ENCODE peak calls at places on chromosome 17, in seven cellular contexts. One of them, this sample, is unnamed. For H3K36me3, the result is how much of the 10 kb centered on the place peaks cover.

GRCh38 chr17:67044940-67045339 is 586 bp downstream of the CACNG1 start:
- DNase-seq in stomach: no peak
- DNase-seq in K562: no peak
- DNase-seq in GM23338: no peak
- DNase-seq in esophagus muscularis mucosa: no peak
- DNase-seq in endothelial cell of umbilical vein: no peak
- DNase-seq in HepG2: no peak
- DNase-seq in this sample: no peak

GRCh38 chr17:50949128-50950001 is 83.2 kb upstream of the TOB1 start:
- DNase-seq in stomach: no peak
- DNase-seq in K562: no peak
- DNase-seq in GM23338: no peak
- DNase-seq in esophagus muscularis mucosa: no peak
- DNase-seq in endothelial cell of umbilical vein: no peak
- DNase-seq in HepG2: no peak
- DNase-seq in this sample: no peak

GRCh38 chr17:6894206-6894528 is 62.6 kb upstream of the TEKT1 start:
- DNase-seq in stomach: no peak
- DNase-seq in K562: no peak
- DNase-seq in GM23338: peak
- DNase-seq in esophagus muscularis mucosa: no peak
- DNase-seq in endothelial cell of umbilical vein: peak
- DNase-seq in HepG2: no peak
- DNase-seq in this sample: no peak

GRCh38 chr17:49031965-49032928 is 35.1 kb downstream of the IGF2BP1 start:
- DNase-seq in stomach: peak
- DNase-seq in K562: peak
- DNase-seq in GM23338: peak
- DNase-seq in esophagus muscularis mucosa: no peak
- DNase-seq in endothelial cell of umbilical vein: peak
- DNase-seq in HepG2: peak
- DNase-seq in this sample: peak

GRCh38 chr17:18961634-18962493 is 9.9 kb downstream of the SLC5A10 start:
- DNase-seq in stomach: no peak
- DNase-seq in K562: no peak
- DNase-seq in GM23338: no peak
- DNase-seq in esophagus muscularis mucosa: no peak
- DNase-seq in endothelial cell of umbilical vein: no peak
- DNase-seq in HepG2: no peak
- DNase-seq in this sample: no peak

GRCh38 chr17:61158372-61158771 is 241.3 kb upstream of the TBX2 start:
- DNase-seq in stomach: no peak
- DNase-seq in K562: no peak
- DNase-seq in GM23338: no peak
- DNase-seq in esophagus muscularis mucosa: no peak
- DNase-seq in endothelial cell of umbilical vein: no peak
- DNase-seq in HepG2: no peak
- DNase-seq in this sample: no peak

GRCh38 chr17:66533572-66533971 is 231.2 kb downstream of the PRKCA start:
- DNase-seq in stomach: no peak
- DNase-seq in K562: no peak
- DNase-seq in GM23338: peak
- DNase-seq in esophagus muscularis mucosa: no peak
- DNase-seq in endothelial cell of umbilical vein: no peak
- DNase-seq in HepG2: no peak
- DNase-seq in this sample: peak

GRCh38 chr17:43599046-43599395 is 52.9 kb upstream of the ETV4 start:
- DNase-seq in stomach: no peak
- DNase-seq in K562: no peak
- DNase-seq in GM23338: no peak
- DNase-seq in esophagus muscularis mucosa: no peak
- DNase-seq in endothelial cell of umbilical vein: no peak
- DNase-seq in HepG2: no peak
- DNase-seq in this sample: no peak

GRCh38 chr17:72434991-72435618 is 314.3 kb downstream of the SOX9 start:
- DNase-seq in stomach: no peak
- DNase-seq in K562: no peak
- DNase-seq in GM23338: no peak
- DNase-seq in esophagus muscularis mucosa: no peak
- DNase-seq in endothelial cell of umbilical vein: no peak
- DNase-seq in HepG2: no peak
- DNase-seq in this sample: peak

GRCh38 chr17:48322060-48322459 is 108.0 kb downstream of the SKAP1 start:
- DNase-seq in stomach: no peak
- DNase-seq in K562: no peak
- DNase-seq in GM23338: no peak
- DNase-seq in esophagus muscularis mucosa: no peak
- DNase-seq in endothelial cell of umbilical vein: no peak
- DNase-seq in HepG2: no peak
- DNase-seq in this sample: no peak

GRCh38 chr17:21539146-21539545 is 153.2 kb upstream of the KCNJ18 start:
- DNase-seq in stomach: no peak
- DNase-seq in K562: no peak
- DNase-seq in GM23338: no peak
- DNase-seq in esophagus muscularis mucosa: no peak
- DNase-seq in endothelial cell of umbilical vein: no peak
- DNase-seq in HepG2: no peak
- DNase-seq in this sample: no peak

GRCh38 chr17:41697122-41697962 is 8.7 kb downstream of the EIF1 start:
- DNase-seq in stomach: peak
- DNase-seq in K562: peak
- DNase-seq in GM23338: no peak
- DNase-seq in esophagus muscularis mucosa: peak
- DNase-seq in endothelial cell of umbilical vein: no peak
- DNase-seq in HepG2: no peak
- DNase-seq in this sample: peak

GRCh38 chr17:18951941-18952842 is at the start of gene SLC5A10:
- DNase-seq in stomach: no peak
- DNase-seq in K562: no peak
- DNase-seq in GM23338: peak
- DNase-seq in esophagus muscularis mucosa: no peak
- DNase-seq in endothelial cell of umbilical vein: no peak
- DNase-seq in HepG2: peak
- DNase-seq in this sample: no peak

GRCh38 chr17:38663125-38663751 is 11.5 kb downstream of the EPOP start:
- DNase-seq in stomach: peak
- DNase-seq in K562: peak
- DNase-seq in GM23338: peak
- DNase-seq in esophagus muscularis mucosa: no peak
- DNase-seq in endothelial cell of umbilical vein: peak
- DNase-seq in HepG2: peak
- DNase-seq in this sample: no peak

GRCh38 chr17:41367426-41368075 is 2.1 kb downstream of the KRT33B start:
- DNase-seq in stomach: no peak
- DNase-seq in K562: no peak
- DNase-seq in GM23338: no peak
- DNase-seq in esophagus muscularis mucosa: no peak
- DNase-seq in endothelial cell of umbilical vein: no peak
- DNase-seq in HepG2: no peak
- DNase-seq in this sample: no peak

GRCh38 chr17:8997994-8998628 is 23.2 kb upstream of the NTN1 start:
- DNase-seq in stomach: peak
- DNase-seq in K562: peak
- DNase-seq in GM23338: peak
- DNase-seq in esophagus muscularis mucosa: no peak
- DNase-seq in endothelial cell of umbilical vein: peak
- DNase-seq in HepG2: peak
- DNase-seq in this sample: no peak

GRCh38 chr17:60154616-60155426 is 5.0 kb downstream of the CA4 start:
- DNase-seq in stomach: peak
- DNase-seq in K562: no peak
- DNase-seq in GM23338: peak
- DNase-seq in esophagus muscularis mucosa: no peak
- DNase-seq in endothelial cell of umbilical vein: peak
- DNase-seq in HepG2: no peak
- DNase-seq in this sample: no peak

GRCh38 chr17:77571562-77571981 is 386.9 kb upstream of the TNRC6C start:
- DNase-seq in stomach: peak
- DNase-seq in K562: peak
- DNase-seq in GM23338: no peak
- DNase-seq in esophagus muscularis mucosa: no peak
- DNase-seq in endothelial cell of umbilical vein: peak
- DNase-seq in HepG2: no peak
- DNase-seq in this sample: no peak

GRCh38 chr17:69088643-69089200 is 28.0 kb upstream of the ABCA9 start:
- DNase-seq in stomach: no peak
- DNase-seq in K562: peak
- DNase-seq in GM23338: no peak
- DNase-seq in esophagus muscularis mucosa: no peak
- DNase-seq in endothelial cell of umbilical vein: no peak
- DNase-seq in HepG2: no peak
- DNase-seq in this sample: no peak

GRCh38 chr17:69090365-69090764 is 29.6 kb upstream of the ABCA9 start:
- DNase-seq in stomach: no peak
- DNase-seq in K562: no peak
- DNase-seq in GM23338: no peak
- DNase-seq in esophagus muscularis mucosa: no peak
- DNase-seq in endothelial cell of umbilical vein: no peak
- DNase-seq in HepG2: no peak
- DNase-seq in this sample: no peak

GRCh38 chr17:69082696-69083095 is 22.0 kb upstream of the ABCA9 start:
- DNase-seq in stomach: no peak
- DNase-seq in K562: no peak
- DNase-seq in GM23338: no peak
- DNase-seq in esophagus muscularis mucosa: no peak
- DNase-seq in endothelial cell of umbilical vein: no peak
- DNase-seq in HepG2: no peak
- DNase-seq in this sample: no peak

GRCh38 chr17:69084911-69085310 is 24.2 kb upstream of the ABCA9 start:
- DNase-seq in stomach: no peak
- DNase-seq in K562: no peak
- DNase-seq in GM23338: peak
- DNase-seq in esophagus muscularis mucosa: no peak
- DNase-seq in endothelial cell of umbilical vein: no peak
- DNase-seq in HepG2: peak
- DNase-seq in this sample: no peak
- TF ChIP-seq CTCF in stomach: no peak
- TF ChIP-seq CTCF in K562: peak
- TF ChIP-seq CTCF in GM23338: peak
- TF ChIP-seq CTCF in esophagus muscularis mucosa: peak
- TF ChIP-seq CTCF in endothelial cell of umbilical vein: peak
- TF ChIP-seq CTCF in HepG2: peak
- TF ChIP-seq CTCF in this sample: no peak

GRCh38 chr17:45851873-45852272 is 7.2 kb downstream of the SPPL2C start:
- DNase-seq in stomach: no peak
- DNase-seq in K562: no peak
- DNase-seq in GM23338: no peak
- DNase-seq in esophagus muscularis mucosa: no peak
- DNase-seq in endothelial cell of umbilical vein: no peak
- DNase-seq in HepG2: no peak
- DNase-seq in this sample: no peak

GRCh38 chr17:45854209-45854608 is 9.5 kb downstream of the SPPL2C start:
- DNase-seq in stomach: no peak
- DNase-seq in K562: no peak
- DNase-seq in GM23338: no peak
- DNase-seq in esophagus muscularis mucosa: no peak
- DNase-seq in endothelial cell of umbilical vein: no peak
- DNase-seq in HepG2: no peak
- DNase-seq in this sample: no peak

GRCh38 chr17:45851022-45851421 is 6.3 kb downstream of the SPPL2C start:
- DNase-seq in stomach: no peak
- DNase-seq in K562: no peak
- DNase-seq in GM23338: no peak
- DNase-seq in esophagus muscularis mucosa: no peak
- DNase-seq in endothelial cell of umbilical vein: no peak
- DNase-seq in HepG2: no peak
- DNase-seq in this sample: no peak

GRCh38 chr17:45851464-45851863 is 6.8 kb downstream of the SPPL2C start:
- DNase-seq in stomach: no peak
- DNase-seq in K562: no peak
- DNase-seq in GM23338: no peak
- DNase-seq in esophagus muscularis mucosa: no peak
- DNase-seq in endothelial cell of umbilical vein: no peak
- DNase-seq in HepG2: no peak
- DNase-seq in this sample: no peak

DNA sequence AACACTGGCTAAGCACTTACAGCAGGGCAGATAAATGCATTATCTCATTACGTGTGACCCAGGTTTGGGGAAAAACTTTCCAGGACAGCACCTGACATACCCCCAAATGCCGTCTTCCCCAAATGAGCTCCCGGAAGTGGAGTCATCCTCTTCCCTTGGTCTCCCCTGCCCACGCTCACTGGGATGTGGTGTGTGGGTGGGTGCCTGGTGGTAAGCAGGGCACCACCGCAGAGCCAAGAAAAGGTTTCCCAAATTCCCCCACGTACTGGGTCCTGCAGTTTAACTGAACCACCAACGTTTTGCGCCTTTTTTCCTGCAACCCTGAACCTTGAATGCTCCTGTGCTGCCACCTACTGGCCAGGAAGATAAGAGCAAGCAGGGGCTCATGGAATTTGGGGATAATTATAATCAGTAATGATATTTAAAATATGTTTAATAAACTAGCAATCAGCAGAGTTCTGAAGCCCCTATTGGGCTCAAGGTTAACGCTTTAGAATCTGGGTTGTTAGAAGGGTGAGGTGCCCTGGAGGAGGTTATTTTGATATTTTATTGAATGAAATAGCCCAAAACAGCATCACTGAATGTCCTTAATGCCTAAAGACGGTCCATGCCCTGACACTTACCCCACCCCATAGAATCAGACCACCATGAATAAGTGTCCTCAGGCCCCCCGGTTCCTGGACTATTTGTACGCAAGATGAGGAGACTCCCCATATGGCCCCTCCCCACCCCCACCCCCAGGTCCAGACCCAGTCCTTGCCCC is 8.0 kb downstream of the SPPL2C start:
- DNase-seq in stomach: peak
- DNase-seq in K562: peak
- DNase-seq in GM23338: peak
- DNase-seq in esophagus muscularis mucosa: no peak
- DNase-seq in endothelial cell of umbilical vein: peak
- DNase-seq in HepG2: peak
- DNase-seq in this sample: peak
- H3K36me3 ChIP-seq in stomach: under half
- H3K36me3 ChIP-seq in K562: under half
- H3K36me3 ChIP-seq in GM23338: under half
- H3K36me3 ChIP-seq in esophagus muscularis mucosa: under half
- H3K36me3 ChIP-seq in endothelial cell of umbilical vein: under half
- H3K36me3 ChIP-seq in HepG2: under half
- H3K36me3 ChIP-seq in this sample: under half

DNA sequence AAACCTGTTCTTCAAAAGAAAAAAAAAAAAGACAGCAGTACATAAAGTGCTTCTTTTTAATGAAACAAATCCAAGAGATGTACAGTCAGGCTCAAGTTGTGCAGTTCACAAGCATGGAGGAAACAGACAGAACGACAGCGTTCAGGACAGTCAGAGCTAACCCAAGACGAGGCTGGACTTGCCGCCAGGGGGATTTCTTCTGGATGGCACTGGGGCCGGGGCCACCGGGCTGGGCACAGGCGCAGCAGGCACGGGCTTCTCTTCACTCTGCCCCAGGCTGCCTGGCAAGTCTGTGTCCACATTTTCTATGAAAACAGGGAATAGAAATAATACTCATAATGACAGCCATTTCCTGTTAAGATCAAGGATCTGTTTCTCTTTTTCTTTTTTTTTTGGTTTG is 4.4 kb upstream of the NT5C start:
- DNase-seq in stomach: no peak
- DNase-seq in K562: no peak
- DNase-seq in GM23338: no peak
- DNase-seq in esophagus muscularis mucosa: no peak
- DNase-seq in endothelial cell of umbilical vein: peak
- DNase-seq in HepG2: no peak
- DNase-seq in this sample: no peak
- TF ChIP-seq POLR2AphosphoS5 in stomach: no peak
- TF ChIP-seq POLR2AphosphoS5 in K562: no peak
- TF ChIP-seq POLR2AphosphoS5 in GM23338: no peak
- TF ChIP-seq POLR2AphosphoS5 in esophagus muscularis mucosa: no peak
- TF ChIP-seq POLR2AphosphoS5 in endothelial cell of umbilical vein: no peak
- TF ChIP-seq POLR2AphosphoS5 in HepG2: no peak
- TF ChIP-seq POLR2AphosphoS5 in this sample: no peak

GRCh38 chr17:36534881-36535668 is at the start of gene PIGW:
- DNase-seq in stomach: peak
- DNase-seq in K562: peak
- DNase-seq in GM23338: peak
- DNase-seq in esophagus muscularis mucosa: peak
- DNase-seq in endothelial cell of umbilical vein: peak
- DNase-seq in HepG2: peak
- DNase-seq in this sample: peak
- TF ChIP-seq CTCF in stomach: peak
- TF ChIP-seq CTCF in K562: peak
- TF ChIP-seq CTCF in GM23338: no peak
- TF ChIP-seq CTCF in esophagus muscularis mucosa: peak
- TF ChIP-seq CTCF in endothelial cell of umbilical vein: no peak
- TF ChIP-seq CTCF in HepG2: peak
- TF ChIP-seq CTCF in this sample: no peak